ENCODE peak calls at places on chromosomes 12 and 14, in ten cellular contexts. D is DND-41; J is Caco-2; K is neural progenitor cell; G is progenitor cell of endocrine pancreas; N is suprapubic skin; H is PC-3; Z is cardiac fibroblast; F is fibroblast of villous mesenchyme; O is CD4-positive, alpha-beta T cell. A is an unnamed sample.

GRCh38 chr14:87013583-87013982 is 979.4 kb downstream of the GALC start:
- DNase-seq in D (no peak), F (peak; percentile 12), Z (peak; percentile 6), N (no peak), H (peak; percentile 31), K (no peak), G (no peak), O (no peak), J (no peak), A (no peak)

GRCh38 chr12:7832059-7832696 is 40.5 kb downstream of the SLC2A14 start:
- DNase-seq in D (peak; percentile 20), K (peak; percentile 58), H (peak; percentile 50), J (peak; percentile 85), Z (peak; percentile 78), N (no peak), G (no peak), F (peak; percentile 69), O (no peak), A (peak; percentile 46)

GRCh38 chr14:23025181-23025788 is 9.4 kb downstream of the PSMB5 start:
- DNase-seq in N (no peak), F (no peak), K (no peak), D (no peak), O (no peak), Z (no peak), G (no peak), J (peak; percentile 19), H (no peak), A (no peak)

GRCh38 chr14:100536141-100536540 is 51.1 kb downstream of the BEGAIN start:
- DNase-seq in H (no peak), Z (no peak), F (no peak), N (peak; percentile 35), K (no peak), O (no peak), G (no peak), J (no peak), D (peak; percentile 63), A (no peak)

GRCh38 chr14:88323086-88323519 is at the start of gene KCNK10:
- DNase-seq in N (no peak), K (peak; percentile 71), O (no peak), Z (peak; percentile 3), G (no peak), D (no peak), J (no peak), F (no peak), H (no peak), A (no peak)

GRCh38 chr12:1769809-1770494 is 50.4 kb upstream of the LRTM2 start:
- DNase-seq in K (no peak), N (no peak), Z (peak; percentile 37), J (no peak), F (peak; percentile 33), O (no peak), G (no peak), H (peak; percentile 73), D (no peak), A (no peak)

GRCh38 chr12:101792046-101792931 is 38.5 kb downstream of the GNPTAB start:
- DNase-seq in O (no peak), H (peak; percentile 20), F (peak; percentile 6), Z (no peak), N (no peak), K (no peak), J (peak; percentile 14), G (no peak), D (no peak), A (no peak)

GRCh38 chr14:99660794-99661193 is 15.9 kb downstream of the HHIPL1 start:
- DNase-seq in G (no peak), H (no peak), Z (no peak), F (no peak), D (no peak), O (no peak), N (no peak), K (no peak), J (no peak), A (no peak)

GRCh38 chr14:100900837-100901390 is 2.6 kb downstream of the RTL1 start:
- DNase-seq in D (peak; percentile 64), N (peak; percentile 55), H (peak; percentile 48), O (no peak), F (no peak), G (peak; percentile 52), K (peak; percentile 87), J (peak; percentile 79), Z (no peak), A (peak; percentile 68)

GRCh38 chr12:6758511-6758910 is 5.6 kb upstream of the MLF2 start:
- DNase-seq in H (no peak), K (peak; percentile 64), J (no peak), F (no peak), O (no peak), Z (no peak), G (no peak), N (no peak), D (no peak), A (no peak)

GRCh38 chr14:24075485-24076301 is 4.3 kb downstream of the CPNE6 start:
- DNase-seq in F (no peak), K (no peak), H (no peak), N (no peak), J (no peak), G (no peak), Z (no peak), O (no peak), D (no peak), A (no peak)

GRCh38 chr12:39440781-39441180 is 2.1 kb downstream of the KIF21A start:
- DNase-seq in D (no peak), N (no peak), O (no peak), G (no peak), Z (no peak), J (no peak), F (no peak), K (peak; percentile 21), H (no peak), A (no peak)

GRCh38 chr14:92686763-92687427 is 61.5 kb downstream of the LGMN start:
- DNase-seq in G (peak; percentile 91), D (peak; percentile 25), Z (peak; percentile 74), H (peak; percentile 74), F (peak; percentile 68), J (peak; percentile 63), N (peak; percentile 81), O (peak; percentile 36), K (peak; percentile 92), A (peak; percentile 91)

GRCh38 chr14:92692822-92693226 is 55.6 kb downstream of the LGMN start:
- DNase-seq in J (no peak), H (peak; percentile 60), O (peak; percentile 53), N (no peak), F (no peak), G (no peak), Z (peak; percentile 87), K (no peak), D (peak; percentile 39), A (peak; percentile 28)

GRCh38 chr14:92687681-92688433 is 60.6 kb downstream of the LGMN start:
- DNase-seq in G (peak; percentile 34), D (no peak), H (no peak), K (peak; percentile 76), N (no peak), J (no peak), O (no peak), Z (no peak), F (peak; percentile 30), A (no peak)

GRCh38 chr14:92688434-92689375 is 59.7 kb downstream of the LGMN start:
- DNase-seq in Z (no peak), G (no peak), K (no peak), N (peak; percentile 64), F (no peak), H (no peak), J (no peak), D (no peak), O (no peak), A (no peak)

DNA sequence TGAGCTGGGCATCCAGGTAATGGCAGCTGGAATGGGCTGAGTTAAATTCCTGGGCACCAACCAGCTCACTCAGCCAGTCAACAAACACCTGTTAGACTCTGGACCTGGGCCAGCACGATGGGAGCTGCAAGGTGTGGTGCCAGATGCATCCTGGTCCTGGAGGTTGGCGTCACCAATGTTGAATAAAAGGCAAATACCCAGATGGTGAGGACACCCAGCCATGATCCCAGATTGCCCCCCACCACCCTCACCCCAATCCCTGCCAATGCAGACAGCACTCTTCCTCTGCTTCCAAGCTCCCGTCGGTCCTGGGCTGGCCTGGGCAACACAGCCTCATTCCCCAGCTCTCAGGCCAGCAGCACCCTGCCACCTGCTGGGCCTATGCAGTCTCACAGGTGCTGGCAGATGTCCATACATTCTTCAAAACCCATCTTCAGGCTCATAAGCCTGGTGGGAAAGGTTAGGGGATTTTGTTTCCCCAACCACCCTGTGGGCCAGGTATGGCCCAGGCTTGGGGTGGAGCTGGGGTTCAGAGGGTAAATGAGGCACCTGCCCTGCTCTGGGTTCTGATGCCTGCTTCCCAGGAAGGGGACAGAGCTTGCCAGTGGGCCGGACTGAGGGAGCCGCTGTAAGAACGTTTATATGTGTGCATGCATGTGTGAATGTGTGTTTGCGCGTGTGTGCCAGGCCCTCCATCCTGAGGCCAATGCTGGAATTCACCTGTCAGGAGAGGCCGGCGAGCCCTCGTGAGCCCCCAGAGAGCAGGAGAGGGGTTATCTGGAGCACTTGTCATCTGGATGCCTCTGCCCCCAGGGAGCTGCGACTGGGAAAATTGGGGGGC is 58.0 kb downstream of the LGMN start:
- DNase-seq in G (peak; percentile 22), F (peak; percentile 43), Z (peak; percentile 72), N (peak; percentile 45), K (no peak), J (peak; percentile 61), O (no peak), D (no peak), H (peak; percentile 83), A (peak; percentile 64)
- TF ChIP-seq CTCF in G (peak; percentile 68), F (peak; percentile 59), Z (peak; percentile 65), N (peak; percentile 60), K (peak; percentile 30), J (peak; percentile 84), O (no peak), D (peak; percentile 54), H (peak; percentile 87), A (peak; percentile 41)

GRCh38 chr12:128823916-128824839 is at the start of gene SLC15A4:
- DNase-seq in J (peak; percentile 97), H (peak; percentile 95), K (peak; percentile 99), Z (peak; percentile 93), G (peak; percentile 95), O (peak; percentile 83), D (peak; percentile 94), F (peak; percentile 91), N (peak; percentile 98), A (peak; percentile 99)
- TF ChIP-seq CTCF in J (peak; percentile 49), H (no peak), K (peak; percentile 27), Z (peak; percentile 36), G (peak; percentile 22), O (no peak), D (no peak), F (peak; percentile 27), N (no peak), A (no peak)

DNA sequence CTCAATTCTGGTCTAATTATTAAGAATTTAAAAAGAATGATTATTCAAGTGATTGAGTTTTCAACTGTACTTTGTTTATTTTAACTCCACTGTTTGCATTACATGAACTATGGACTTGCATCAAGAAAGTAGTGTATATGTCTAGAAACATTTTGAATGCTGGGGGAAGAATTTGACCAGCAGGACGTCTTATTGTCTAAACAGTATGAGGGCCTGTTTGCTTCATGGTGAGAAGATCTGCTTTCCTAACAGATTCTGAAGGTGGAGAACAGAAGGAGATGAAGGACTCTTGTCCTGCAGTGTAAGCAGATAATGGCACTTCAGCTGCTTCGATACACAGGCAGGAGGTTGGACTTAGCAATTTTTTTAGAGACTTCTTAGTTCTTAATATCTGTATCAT is 176.0 kb downstream of the DACT1 start:
- DNase-seq in O (no peak), H (no peak), Z (no peak), F (no peak), G (no peak), D (no peak), K (no peak), N (no peak), J (no peak), A (no peak)
- TF ChIP-seq CTCF in O (no peak), H (no peak), Z (no peak), F (no peak), G (no peak), D (no peak), K (no peak), N (no peak), J (no peak), A (no peak)

GRCh38 chr14:73829526-73830431 is 21.9 kb upstream of the PTGR2 start:
- DNase-seq in D (no peak), F (peak; percentile 70), J (no peak), N (no peak), H (peak; percentile 65), Z (peak; percentile 83), G (no peak), K (no peak), O (no peak), A (peak; percentile 50)
- TF ChIP-seq CTCF in D (no peak), F (no peak), J (no peak), N (no peak), H (no peak), Z (no peak), G (no peak), K (no peak), O (no peak), A (no peak)